ENCODE peak calls at places on chromosomes 1 and 21, in seven cellular contexts. B is NCI-H1092; Y is naive thymus-derived CD8-positive, alpha-beta T cell; U is IMR-90; F is germinal center; H is astrocyte; X is LNCaP clone FGC. Q is an unnamed sample.

GRCh38 chr1:15916916-15917315 is 59.0 kb downstream of the ZBTB17 start:
- DNase-seq in Y (no peak), B (no peak), U (no peak), H (no peak), X (no peak), F (no peak), Q (no peak)

GRCh38 chr1:200237066-200237465 is 172.8 kb downstream of the ZNF281 start:
- DNase-seq in U (no peak), F (no peak), Y (no peak), X (no peak), B (no peak), H (no peak), Q (no peak)

GRCh38 chr1:214261206-214262123 is 19.5 kb upstream of the SMYD2 start:
- DNase-seq in Y (peak), B (peak), U (peak), X (no peak), H (peak), F (peak), Q (peak)

GRCh38 chr1:220213381-220213983 is 58.8 kb downstream of the RAB3GAP2 start:
- DNase-seq in H (no peak), Y (no peak), U (no peak), B (no peak), F (no peak), X (no peak), Q (peak)

GRCh38 chr1:167165948-167166702 is 54.6 kb upstream of the POU2F1 start:
- DNase-seq in H (peak), B (no peak), F (no peak), Y (no peak), U (no peak), X (peak), Q (peak)

GRCh38 chr1:247054992-247055415 is 23.6 kb downstream of the ZNF670 start:
- DNase-seq in H (peak), X (no peak), F (no peak), B (no peak), U (peak), Y (no peak), Q (no peak)

GRCh38 chr1:156809711-156810366 is 6.8 kb downstream of the SH2D2A start:
- DNase-seq in F (no peak), H (no peak), B (no peak), X (no peak), Y (no peak), U (no peak), Q (no peak)

GRCh38 chr1:24745711-24746582 is 700 bp downstream of the CLIC4 start:
- DNase-seq in Y (peak), U (peak), H (peak), F (peak), B (peak), X (no peak), Q (peak)

GRCh38 chr1:2475571-2475970 is 518 bp upstream of the PLCH2 start:
- DNase-seq in X (no peak), F (no peak), H (no peak), U (no peak), B (no peak), Y (no peak), Q (no peak)

GRCh38 chr1:89823679-89824292 is 3.0 kb downstream of the LRRC8D start:
- DNase-seq in X (no peak), F (no peak), Y (no peak), H (no peak), B (no peak), U (no peak), Q (peak)

GRCh38 chr1:26915204-26915842 is 1.5 kb upstream of the NR0B2 start:
- DNase-seq in B (peak), X (no peak), H (no peak), U (no peak), Y (no peak), F (no peak), Q (no peak)

GRCh38 chr21:26115899-26116298 is 54.7 kb downstream of the APP start:
- DNase-seq in X (no peak), U (peak), Y (no peak), F (no peak), H (peak), B (peak), Q (peak)

GRCh38 chr21:21750124-21750825 is 752.1 kb downstream of the NCAM2 start:
- DNase-seq in F (no peak), X (no peak), H (no peak), U (no peak), B (no peak), Y (no peak), Q (no peak)

GRCh38 chr1:64986903-64987871 is 20.8 kb upstream of the JAK1 start:
- DNase-seq in U (peak), B (no peak), H (no peak), X (no peak), F (no peak), Y (no peak), Q (peak)

GRCh38 chr21:34935452-34935851 is 113.7 kb downstream of the RUNX1 start:
- DNase-seq in Y (no peak), H (no peak), F (no peak), B (no peak), U (no peak), X (no peak), Q (no peak)

GRCh38 chr1:62508187-62508758 is 71.4 kb downstream of the USP1 start:
- DNase-seq in U (peak), X (peak), B (no peak), H (peak), F (peak), Y (peak), Q (peak)

GRCh38 chr1:246907472-246907871 is 24.3 kb downstream of the AHCTF1 start:
- DNase-seq in H (peak), F (no peak), Y (no peak), B (peak), U (peak), X (no peak), Q (peak)

GRCh38 chr1:179310721-179311120 is 17.1 kb downstream of the SOAT1 start:
- DNase-seq in B (no peak), H (peak), Y (no peak), F (no peak), U (peak), X (no peak), Q (peak)

GRCh38 chr1:160004001-160004400 is 27.8 kb downstream of the PIGM start:
- DNase-seq in B (no peak), X (no peak), Y (no peak), U (no peak), H (no peak), F (no peak), Q (no peak)

GRCh38 chr1:183126528-183126927 is 59.5 kb upstream of the LAMC2 start:
- DNase-seq in Y (no peak), U (peak), X (no peak), B (no peak), F (no peak), H (peak), Q (no peak)

GRCh38 chr1:187326554-187326953 is 497.8 kb downstream of the PLA2G4A start:
- DNase-seq in U (peak), B (no peak), X (no peak), F (no peak), Y (no peak), H (no peak), Q (no peak)

GRCh38 chr1:14095001-14095400 is 395.0 kb downstream of the PRDM2 start:
- DNase-seq in B (peak), X (no peak), U (no peak), F (no peak), Y (no peak), H (no peak), Q (peak)

GRCh38 chr1:29900727-29901126 is 664.4 kb downstream of the PTPRU start:
- DNase-seq in H (no peak), B (peak), X (no peak), F (no peak), Y (no peak), U (no peak), Q (peak)